ENCODE peak calls at places on chromosomes 4 and X, in seven cellular contexts. Q is K562, L is ovary, O is transverse colon, T is adrenal gland, S is uterus, V is IMR-90. Y is an unnamed sample.

GRCh38 chr4:57234252-57234775 is 124.1 kb upstream of the IGFBP7 start:
- DNase-seq in Q (no peak), T (no peak), O (no peak), L (no peak), S (no peak), V (no peak), Y (no peak)

GRCh38 chrX:54786972-54787371 is 11.1 kb downstream of the ITIH6 start:
- DNase-seq in Q (no peak), O (peak), L (no peak), S (no peak), V (no peak), T (no peak), Y (no peak)

GRCh38 chr4:169723207-169723606 is 34.5 kb downstream of the HPF1 start:
- DNase-seq in Q (peak), V (no peak), L (no peak), S (no peak), O (no peak), T (no peak), Y (no peak)

GRCh38 chr4:48901196-48901595 is 5.4 kb downstream of the OCIAD2 start:
- DNase-seq in O (no peak), Q (no peak), S (no peak), L (no peak), T (no peak), V (no peak), Y (no peak)

GRCh38 chrX:71098951-71099506 is 3.4 kb downstream of the FOXO4 start:
- DNase-seq in V (no peak), S (no peak), O (no peak), Q (no peak), L (no peak), T (no peak), Y (no peak)

GRCh38 chr4:180542445-180543100 is 1700.6 kb upstream of the TENM3 start:
- DNase-seq in L (no peak), S (no peak), Q (no peak), T (peak), V (peak), O (no peak), Y (peak)

GRCh38 chr4:164169591-164169990 is 584.3 kb upstream of the SMIM31 start:
- DNase-seq in Q (no peak), S (no peak), O (no peak), L (no peak), V (peak), T (no peak), Y (no peak)

GRCh38 chrX:12956704-12957541 is 18.0 kb upstream of the TMSB4X start:
- DNase-seq in S (no peak), T (no peak), Q (peak), O (no peak), L (no peak), V (peak), Y (no peak)

GRCh38 chrX:40153335-40154221 is 55.8 kb upstream of the BCOR start:
- DNase-seq in O (peak), Q (peak), T (no peak), L (peak), S (no peak), V (no peak), Y (peak)

GRCh38 chrX:316351-317325 is 2.0 kb downstream of the GTPBP6 start:
- DNase-seq in V (no peak), Q (no peak), O (peak), S (no peak), L (peak), T (no peak), Y (no peak)

GRCh38 chrX:124217289-124218251 is 114.9 kb upstream of the TEX13D start:
- DNase-seq in S (no peak), O (peak), T (no peak), Q (no peak), V (no peak), L (no peak), Y (peak)

GRCh38 chr4:3374011-3374645 is 67.6 kb upstream of the HGFAC start:
- DNase-seq in O (no peak), V (no peak), S (no peak), T (no peak), L (no peak), Q (no peak), Y (no peak)

GRCh38 chr4:127881565-127881869 is 824 bp downstream of the PLK4 start:
- DNase-seq in V (no peak), Q (no peak), T (no peak), O (no peak), L (no peak), S (no peak), Y (no peak)

GRCh38 chr4:127875791-127876190 is 4.9 kb upstream of the PLK4 start:
- DNase-seq in S (no peak), T (no peak), L (no peak), Q (no peak), O (no peak), V (no peak), Y (no peak)

GRCh38 chr4:127880764-127881564 is at the start of gene PLK4:
- DNase-seq in Q (peak), L (peak), T (peak), O (peak), S (peak), V (peak), Y (peak)
- TF ChIP-seq POLR2A in Q (peak), L (no peak), T (peak), O (no peak), S (peak), V (peak), Y (peak)

DNA sequence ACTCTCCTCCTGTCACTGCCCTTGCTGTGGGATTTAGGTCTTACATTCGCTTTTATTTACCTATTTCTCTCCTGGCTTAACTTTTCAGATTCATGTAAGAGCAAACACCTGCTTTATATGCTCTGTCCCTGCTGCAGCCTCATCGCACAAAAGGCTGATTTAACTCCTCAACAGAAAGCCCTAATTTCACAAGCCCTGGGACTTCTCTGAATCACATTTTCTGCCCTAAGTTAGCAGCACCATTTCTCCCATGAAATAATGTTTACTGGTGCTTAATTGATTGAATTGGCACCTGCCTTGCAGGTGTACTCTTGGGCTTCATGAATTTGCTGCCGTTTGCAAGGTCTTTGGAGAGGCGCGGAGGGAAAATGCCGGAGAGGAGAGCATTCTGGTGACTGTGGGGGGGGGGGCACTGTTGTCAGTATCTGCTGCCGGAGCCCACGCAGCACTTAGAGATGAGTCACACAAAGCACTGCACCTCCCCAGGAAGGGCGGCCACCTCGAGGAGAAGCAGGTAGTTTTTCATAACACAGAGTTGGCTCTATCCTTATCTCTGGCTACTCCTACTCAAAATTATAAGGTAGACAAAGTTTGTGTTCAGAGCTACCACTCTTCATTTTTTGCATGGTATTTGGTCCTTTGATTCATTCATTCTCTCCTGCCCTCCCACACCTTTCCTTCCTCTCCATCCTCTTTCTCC is 76.4 kb upstream of the SCOC start:
- DNase-seq in T (peak), S (peak), V (no peak), L (peak), O (no peak), Q (peak), Y (no peak)
- TF ChIP-seq POLR2A in T (peak), S (no peak), V (no peak), L (no peak), O (no peak), Q (no peak), Y (no peak)

DNA sequence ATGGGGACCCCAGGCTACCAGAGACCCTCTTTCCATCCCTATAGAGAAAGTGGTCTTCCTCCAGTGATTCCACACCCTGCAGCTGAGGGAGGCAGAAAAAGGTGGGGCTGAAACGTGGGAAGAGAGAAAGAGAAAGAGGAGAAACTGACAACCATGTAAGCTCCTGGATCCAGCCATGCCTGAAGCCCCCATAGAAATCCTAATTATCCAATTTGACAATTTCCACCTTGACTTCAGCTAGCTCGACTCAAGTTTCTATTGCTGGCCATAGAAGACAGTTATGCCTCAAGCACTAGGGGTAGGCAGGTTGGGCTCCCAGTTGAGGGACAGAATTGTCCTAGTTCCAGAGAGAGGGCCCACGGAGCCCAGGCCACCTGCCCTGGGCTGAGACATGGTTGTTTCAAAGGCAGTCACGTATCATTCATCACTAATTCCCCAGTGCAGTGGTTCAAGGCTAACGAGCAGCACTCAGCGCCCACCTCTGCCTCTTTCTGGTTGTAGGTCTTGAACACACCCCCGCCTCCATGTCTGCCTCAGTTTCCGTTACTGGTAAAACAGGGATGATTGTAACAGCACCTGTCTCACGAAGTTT is 39.8 kb upstream of the ASMTL start:
- DNase-seq in Q (no peak), S (no peak), V (no peak), T (no peak), L (no peak), O (no peak), Y (no peak)
- TF ChIP-seq POLR2A in Q (no peak), S (no peak), V (no peak), T (no peak), L (no peak), O (no peak), Y (no peak)

GRCh38 chr4:73069338-73070071 is at the start of gene COX18:
- DNase-seq in S (peak), V (peak), Q (peak), L (peak), O (peak), T (peak), Y (peak)
- TF ChIP-seq POLR2A in S (peak), V (peak), Q (peak), L (peak), O (peak), T (peak), Y (peak)

GRCh38 chrX:9627827-9628406 is 137.7 kb downstream of the GPR143 start:
- DNase-seq in L (no peak), O (no peak), Q (no peak), S (no peak), T (no peak), V (peak), Y (no peak)

GRCh38 chrX:9619581-9619980 is 146.1 kb downstream of the GPR143 start:
- DNase-seq in O (no peak), T (no peak), S (no peak), L (no peak), V (no peak), Q (no peak), Y (no peak)

GRCh38 chrX:9626379-9626778 is 139.3 kb downstream of the GPR143 start:
- DNase-seq in O (no peak), S (no peak), Q (no peak), T (no peak), L (no peak), V (peak), Y (no peak)

DNA sequence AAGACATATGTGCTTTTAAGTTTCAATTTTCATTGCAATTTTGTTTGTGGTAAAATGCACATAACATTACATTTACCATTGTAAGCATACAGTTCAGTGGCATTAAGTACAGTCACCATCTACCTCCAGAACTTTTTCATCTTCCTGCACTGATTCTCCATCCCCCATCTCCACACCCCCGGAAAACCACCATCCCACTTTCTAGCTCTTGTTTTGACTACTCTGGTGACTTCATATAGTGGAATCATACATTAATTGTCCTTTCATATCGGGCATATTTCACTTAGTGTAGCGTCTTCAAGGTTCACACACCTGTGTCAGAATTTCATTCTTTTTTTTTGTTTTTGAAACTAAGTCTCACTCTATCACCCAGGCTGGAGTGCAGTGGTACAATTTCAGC is 143.5 kb downstream of the GPR143 start:
- DNase-seq in O (no peak), L (no peak), V (no peak), T (no peak), S (no peak), Q (no peak), Y (no peak)
- TF ChIP-seq POLR2A in O (no peak), L (no peak), V (no peak), T (no peak), S (no peak), Q (no peak), Y (no peak)

DNA sequence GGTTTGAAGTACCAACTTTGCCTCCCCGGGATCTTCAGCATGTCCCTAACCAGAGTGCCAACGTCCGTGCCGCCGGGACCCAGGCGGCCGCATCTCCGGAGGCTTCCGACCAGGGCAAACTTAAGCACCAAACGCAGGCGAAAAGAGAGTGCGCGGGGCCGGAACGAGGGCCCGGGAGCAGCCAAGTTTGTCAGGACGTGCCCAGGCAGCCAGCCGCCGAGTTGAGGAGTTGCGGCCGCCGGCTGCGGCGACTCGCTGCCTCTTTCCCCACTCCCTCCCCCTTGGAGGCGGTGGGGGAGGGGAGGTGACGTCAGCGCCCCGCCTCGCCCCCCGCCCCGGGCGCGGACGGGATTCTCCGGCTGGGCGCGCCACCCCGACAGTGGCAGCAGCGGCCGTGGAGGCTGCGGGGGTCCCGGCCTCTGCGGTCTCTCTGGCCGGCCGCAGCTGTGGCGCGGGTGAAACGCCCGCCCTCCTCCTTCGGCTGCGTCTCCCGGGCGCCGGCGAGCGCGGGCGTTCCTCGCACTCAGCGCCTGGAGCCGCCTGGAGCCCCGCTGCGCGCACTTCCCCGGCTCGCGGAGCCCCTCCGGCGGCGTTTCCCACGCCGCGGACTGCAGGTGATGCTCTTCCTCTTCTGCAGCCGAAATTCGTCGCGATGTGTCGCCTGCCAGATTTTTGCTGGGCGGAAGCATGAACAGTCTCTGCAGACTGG is 2.9 kb upstream of the FAT1 start:
- DNase-seq in S (peak), O (peak), V (peak), L (peak), Q (peak), T (peak), Y (peak)
- TF ChIP-seq POLR2A in S (peak), O (peak), V (peak), L (no peak), Q (no peak), T (no peak), Y (peak)

DNA sequence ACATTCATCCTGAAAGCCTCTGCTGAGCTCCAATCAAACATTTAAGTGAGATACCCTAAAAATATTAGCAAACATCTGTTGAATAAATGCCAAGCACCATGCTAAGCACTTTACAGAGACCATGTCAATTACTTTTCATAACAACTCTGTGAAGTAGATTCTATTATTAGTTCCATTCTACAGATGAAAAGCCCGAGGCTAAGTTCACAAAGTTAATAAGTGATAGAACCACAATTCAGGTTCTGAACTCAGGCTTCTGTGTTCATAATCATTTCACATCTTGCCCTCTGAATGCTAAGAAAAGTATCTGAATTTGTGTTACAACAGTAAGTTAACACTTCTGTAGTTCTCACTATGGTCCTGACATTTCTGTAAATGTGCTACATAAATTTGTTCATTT is 27.4 kb downstream of the SEL1L3 start:
- DNase-seq in O (no peak), L (no peak), Q (no peak), V (no peak), T (no peak), S (no peak), Y (no peak)
- TF ChIP-seq POLR2A in O (no peak), L (no peak), Q (no peak), V (no peak), T (no peak), S (no peak), Y (no peak)

GRCh38 chr4:38663801-38664703 is at the start of gene KLF3:
- DNase-seq in V (peak), L (peak), T (peak), S (peak), O (peak), Q (peak), Y (peak)
- TF ChIP-seq POLR2A in V (peak), L (peak), T (peak), S (peak), O (peak), Q (no peak), Y (peak)